ENCODE peak calls at places on chromosomes 7 and 10, in eight cellular contexts. K is GM10248; E is BE2C; Z is glomerular endothelial cell; B is stimulated activated naive CD8-positive, alpha-beta T cell treated with anti-CD3 and anti-CD28 coated beads, Interleukin-15, Interleukin-2, amounts not matched to agents 100 U/mL and 50 U/mL, for 24 hours; X is activated naive CD4-positive, alpha-beta T cell; T is T47D; G is OCI-LY7. L is an unnamed sample.

GRCh38 chr7:99499356-99499712 is 747 bp downstream of the ZNF394 start:
- DNase-seq in K (peak; percentile 41), E (no peak), G (peak; percentile 24), X (no peak), B (no peak), T (no peak), Z (no peak), L (no peak)

GRCh38 chr7:90624128-90624980 is 28.2 kb downstream of the CDK14 start:
- DNase-seq in T (no peak), X (no peak), K (no peak), Z (no peak), E (no peak), G (no peak), B (no peak), L (no peak)

GRCh38 chr7:132509667-132510066 is 66.6 kb downstream of the PLXNA4 start:
- DNase-seq in X (no peak), B (no peak), Z (no peak), G (no peak), E (no peak), K (no peak), T (no peak), L (no peak)

GRCh38 chr7:158649279-158649678 is 55.3 kb downstream of the NCAPG2 start:
- DNase-seq in K (no peak), G (no peak), X (no peak), T (no peak), E (no peak), Z (peak; percentile 36), B (no peak), L (no peak)

GRCh38 chr7:65409363-65409762 is 35.7 kb downstream of the ZNF92 start:
- DNase-seq in X (no peak), T (no peak), G (no peak), B (no peak), K (no peak), E (no peak), Z (no peak), L (no peak)

GRCh38 chr10:121104476-121105111 is 253.4 kb downstream of the WDR11 start:
- DNase-seq in Z (no peak), K (no peak), T (no peak), G (no peak), E (no peak), X (no peak), B (no peak), L (no peak)

GRCh38 chr7:47336178-47337020 is 245.5 kb downstream of the TNS3 start:
- DNase-seq in X (no peak), Z (no peak), K (no peak), G (no peak), B (no peak), E (no peak), T (no peak), L (no peak)

GRCh38 chr7:33918401-33919120 is 13.2 kb downstream of the BMPER start:
- DNase-seq in K (no peak), G (no peak), X (no peak), B (no peak), E (no peak), T (no peak), Z (no peak), L (no peak)

GRCh38 chr7:1295776-1296726 is 63.4 kb downstream of the UNCX start:
- DNase-seq in K (no peak), Z (no peak), G (no peak), B (no peak), X (no peak), T (no peak), E (no peak), L (no peak)

GRCh38 chr7:140079121-140079536 is 16.4 kb upstream of the PARP12 start:
- DNase-seq in B (no peak), K (no peak), Z (no peak), X (no peak), T (no peak), G (peak; percentile 7), E (peak; percentile 53), L (no peak)

GRCh38 chr10:1661861-1662260 is 75.5 kb downstream of the ADARB2 start:
- DNase-seq in B (no peak), K (peak; percentile 46), T (no peak), G (peak; percentile 62), E (no peak), Z (no peak), X (no peak), L (peak; percentile 71)

GRCh38 chr7:116075351-116076145 is 45.0 kb upstream of the TFEC start:
- DNase-seq in E (no peak), X (no peak), K (no peak), T (no peak), G (no peak), Z (no peak), B (no peak), L (no peak)

GRCh38 chr7:134916428-134916883 is 69.9 kb upstream of the AGBL3 start:
- DNase-seq in X (no peak), T (no peak), B (no peak), G (no peak), K (no peak), E (no peak), Z (no peak), L (no peak)

GRCh38 chr10:127878474-127879055 is 14.2 kb downstream of the CLRN3 start:
- DNase-seq in X (no peak), K (no peak), Z (no peak), B (no peak), T (no peak), E (no peak), G (no peak), L (no peak)

GRCh38 chr10:68153473-68154210 is 44.4 kb downstream of the MYPN start:
- DNase-seq in G (no peak), X (no peak), T (peak; percentile 80), Z (peak; percentile 93), E (peak; percentile 71), B (no peak), K (no peak), L (no peak)

GRCh38 chr10:70523549-70523948 is 45.0 kb downstream of the PALD1 start:
- DNase-seq in K (no peak), G (no peak), T (no peak), B (no peak), X (no peak), E (no peak), Z (no peak), L (no peak)

GRCh38 chr10:72334196-72334831 is 20.4 kb downstream of the DNAJB12 start:
- DNase-seq in K (no peak), T (no peak), B (peak; percentile 41), G (no peak), E (peak; percentile 92), X (no peak), Z (no peak), L (no peak)

L was measured in GM06990.